ENCODE peak calls at places on chromosomes 2 and 18, in ten cellular contexts. J is non-pigmented ciliary epithelial cell, P is psoas muscle, E is substantia nigra, D is AG04449, A is C1 segment of cervical spinal cord, N is ELR, U is smooth muscle cell of the brain vasculature, L is NCI-H460, M is mesendoderm. G is an unnamed sample.

GRCh38 chr18:3405713-3406112 is 44.3 kb upstream of the TGIF1 start:
- DNase-seq in J (no peak), P (no peak), E (no peak), D (no peak), A (no peak), N (no peak), U (no peak), L (no peak), M (no peak), G (no peak)

GRCh38 chr18:22933958-22934423 is 863 bp downstream of the RBBP8 start:
- DNase-seq in J (no peak), P (no peak), E (no peak), D (no peak), A (no peak), N (no peak), U (no peak), L (no peak), M (no peak), G (no peak)

GRCh38 chr2:229704231-229704630 is 10.1 kb downstream of the DNER start:
- DNase-seq in J (no peak), P (no peak), E (no peak), D (no peak), A (no peak), N (no peak), U (no peak), L (no peak), M (no peak), G (no peak)

GRCh38 chr2:12957251-12957650 is 240.5 kb downstream of the TRIB2 start:
- DNase-seq in J (no peak), P (no peak), E (no peak), D (no peak), A (no peak), N (no peak), U (no peak), L (no peak), M (no peak), G (no peak)

GRCh38 chr2:185318271-185318724 is 420.3 kb upstream of the FSIP2 start:
- DNase-seq in J (no peak), P (no peak), E (no peak), D (no peak), A (no peak), N (peak; percentile 15), U (no peak), L (no peak), M (peak; percentile 64), G (no peak)

GRCh38 chr18:24198461-24198860 is 59.6 kb downstream of the CABYR start:
- DNase-seq in J (no peak), P (peak; percentile 78), E (no peak), D (no peak), A (no peak), N (no peak), U (no peak), L (no peak), M (no peak), G (no peak)

GRCh38 chr2:104758199-104758620 is 95.7 kb upstream of the POU3F3 start:
- DNase-seq in J (no peak), P (no peak), E (no peak), D (no peak), A (no peak), N (no peak), U (peak; percentile 54), L (no peak), M (peak; percentile 86), G (peak; percentile 88)

GRCh38 chr2:203909192-203909945 is 27.2 kb upstream of the ICOS start:
- DNase-seq in J (peak; percentile 50), P (no peak), E (no peak), D (peak; percentile 41), A (no peak), N (peak; percentile 76), U (peak; percentile 52), L (peak; percentile 26), M (peak; percentile 55), G (peak; percentile 63)

GRCh38 chr18:60965856-60966255 is 367.4 kb upstream of the CDH20 start:
- DNase-seq in J (no peak), P (no peak), E (no peak), D (no peak), A (no peak), N (no peak), U (peak; percentile 20), L (no peak), M (no peak), G (no peak)

GRCh38 chr18:44592639-44593038 is 88.0 kb upstream of the SETBP1 start:
- DNase-seq in J (no peak), P (no peak), E (no peak), D (no peak), A (no peak), N (peak; percentile 43), U (no peak), L (no peak), M (no peak), G (no peak)

GRCh38 chr2:181910028-181910763 is 18.7 kb downstream of the ITPRID2 start:
- DNase-seq in J (no peak), P (no peak), E (no peak), D (no peak), A (no peak), N (no peak), U (no peak), L (no peak), M (no peak), G (no peak)

GRCh38 chr2:230023313-230023712 is 45.4 kb downstream of the SLC16A14 start:
- DNase-seq in J (no peak), P (no peak), E (no peak), D (no peak), A (no peak), N (no peak), U (no peak), L (no peak), M (peak; percentile 47), G (peak; percentile 54)

GRCh38 chr18:78979058-78979680 is 449 bp upstream of the SALL3 start:
- DNase-seq in J (no peak), P (no peak), E (no peak), D (no peak), A (peak; percentile 27), N (no peak), U (no peak), L (no peak), M (peak; percentile 66), G (peak; percentile 84)

GRCh38 chr2:127313359-127313758 is 19.4 kb upstream of the ERCC3 start:
- DNase-seq in J (no peak), P (no peak), E (no peak), D (no peak), A (no peak), N (no peak), U (no peak), L (no peak), M (no peak), G (no peak)

GRCh38 chr2:67516899-67517530 is 119.9 kb downstream of the ETAA1 start:
- DNase-seq in J (peak; percentile 89), P (no peak), E (no peak), D (peak; percentile 94), A (no peak), N (no peak), U (peak; percentile 32), L (no peak), M (no peak), G (no peak)

GRCh38 chr2:214450118-214450894 is 39.5 kb downstream of the VWC2L start:
- DNase-seq in J (no peak), P (no peak), E (no peak), D (no peak), A (no peak), N (no peak), U (no peak), L (no peak), M (peak; percentile 74), G (peak; percentile 70)

GRCh38 chr18:30352551-30353168 is 689.9 kb downstream of the DSC3 start:
- DNase-seq in J (no peak), P (no peak), E (no peak), D (no peak), A (no peak), N (no peak), U (no peak), L (no peak), M (no peak), G (no peak)

GRCh38 chr2:61636686-61637085 is 98.5 kb upstream of the XPO1 start:
- DNase-seq in J (no peak), P (no peak), E (no peak), D (no peak), A (no peak), N (no peak), U (no peak), L (no peak), M (peak; percentile 75), G (peak; percentile 59)

GRCh38 chr18:77320960-77321559 is 71.4 kb downstream of the GALR1 start:
- DNase-seq in J (no peak), P (no peak), E (no peak), D (no peak), A (no peak), N (no peak), U (no peak), L (no peak), M (no peak), G (no peak)

GRCh38 chr2:170715932-170716777 is 1.0 kb downstream of the SP5 start:
- DNase-seq in J (no peak), P (no peak), E (no peak), D (no peak), A (no peak), N (no peak), U (no peak), L (no peak), M (peak; percentile 72), G (peak; percentile 86)

G was measured in endodermal cell.